ENCODE peak calls at places on chromosomes 11 and 22, in ten cellular contexts. V is fibroblast of lung; Z is astrocyte; U is CD4-positive, alpha-beta T cell; H is A549; P is WERI-Rb-1; R is pancreas; C is CD8-positive, alpha-beta T cell; J is mucosa of descending colon; O is breast epithelium. K is an unnamed sample. For H3K9me3, the result is how much of the 10 kb centered on the place peaks cover.

GRCh38 chr22:43796567-43796966 is 15.5 kb downstream of the EFCAB6 start:
- DNase-seq in V (peak), Z (peak), U (no peak), H (no peak), P (peak), R (no peak), C (no peak), J (no peak), O (no peak), K (no peak)

GRCh38 chr11:110759972-110760381 is 47.7 kb upstream of the ARHGAP20 start:
- DNase-seq in V (peak), Z (peak), U (no peak), H (no peak), P (no peak), R (no peak), C (no peak), J (peak), O (no peak), K (no peak)

GRCh38 chr11:11436715-11437313 is 83.8 kb upstream of the CSNK2A3 start:
- DNase-seq in V (no peak), Z (no peak), U (no peak), H (no peak), P (no peak), R (peak), C (no peak), J (no peak), O (no peak), K (no peak)

GRCh38 chr11:126137146-126137545 is 74.3 kb downstream of the RPUSD4 start:
- DNase-seq in V (no peak), Z (no peak), U (no peak), H (no peak), P (no peak), R (no peak), C (no peak), J (no peak), O (no peak), K (no peak)

GRCh38 chr11:17985517-17985916 is 27.3 kb downstream of the SERGEF start:
- DNase-seq in V (peak), Z (peak), U (no peak), H (no peak), P (no peak), R (peak), C (no peak), J (no peak), O (no peak), K (no peak)

GRCh38 chr11:131688056-131688693 is 317.8 kb downstream of the NTM start:
- DNase-seq in V (peak), Z (peak), U (no peak), H (peak), P (peak), R (peak), C (no peak), J (peak), O (no peak), K (peak)

GRCh38 chr11:40290031-40290650 is 1169.3 kb downstream of the LRRC4C start:
- DNase-seq in V (peak), Z (peak), U (no peak), H (no peak), P (no peak), R (no peak), C (no peak), J (no peak), O (no peak), K (no peak)

GRCh38 chr11:8839957-8840945 is 70.7 kb upstream of the AKIP1 start:
- DNase-seq in V (peak), Z (peak), U (no peak), H (no peak), P (no peak), R (peak), C (no peak), J (peak), O (no peak), K (no peak)

GRCh38 chr22:29061773-29062172 is at the start of gene C22orf31:
- DNase-seq in V (peak), Z (no peak), U (no peak), H (no peak), P (no peak), R (no peak), C (no peak), J (no peak), O (no peak), K (no peak)

GRCh38 chr11:78715639-78716311 is 141.1 kb upstream of the NARS2 start:
- DNase-seq in V (peak), Z (peak), U (no peak), H (peak), P (peak), R (peak), C (no peak), J (peak), O (no peak), K (no peak)

GRCh38 chr22:39532215-39533071 is at the start of gene RPS19BP1:
- DNase-seq in V (peak), Z (peak), U (peak), H (peak), P (peak), R (peak), C (peak), J (peak), O (peak), K (peak)

GRCh38 chr11:134752964-134753804 is 341.1 kb upstream of the B3GAT1 start:
- DNase-seq in V (no peak), Z (no peak), U (no peak), H (no peak), P (no peak), R (no peak), C (no peak), J (no peak), O (no peak), K (no peak)
- H3K9me3 ChIP-seq in V (under half), Z (under half), U (under half), H (under half), P (under half), R (under half), C (under half), J (under half), O (under half), K (under half)

GRCh38 chr11:67117667-67118058 is 1.4 kb upstream of the KDM2A start:
- DNase-seq in V (no peak), Z (no peak), U (peak), H (no peak), P (peak), R (peak), C (peak), J (peak), O (peak), K (peak)

GRCh38 chr11:67119577-67120391 is 721 bp downstream of the KDM2A start:
- DNase-seq in V (no peak), Z (no peak), U (no peak), H (peak), P (no peak), R (peak), C (peak), J (peak), O (no peak), K (peak)

GRCh38 chr11:67118059-67118766 is 850 bp upstream of the KDM2A start:
- DNase-seq in V (peak), Z (no peak), U (peak), H (peak), P (peak), R (peak), C (peak), J (peak), O (peak), K (peak)

GRCh38 chr11:67120456-67120855 is 1.4 kb downstream of the KDM2A start:
- DNase-seq in V (no peak), Z (no peak), U (no peak), H (no peak), P (no peak), R (no peak), C (no peak), J (no peak), O (no peak), K (no peak)

DNA sequence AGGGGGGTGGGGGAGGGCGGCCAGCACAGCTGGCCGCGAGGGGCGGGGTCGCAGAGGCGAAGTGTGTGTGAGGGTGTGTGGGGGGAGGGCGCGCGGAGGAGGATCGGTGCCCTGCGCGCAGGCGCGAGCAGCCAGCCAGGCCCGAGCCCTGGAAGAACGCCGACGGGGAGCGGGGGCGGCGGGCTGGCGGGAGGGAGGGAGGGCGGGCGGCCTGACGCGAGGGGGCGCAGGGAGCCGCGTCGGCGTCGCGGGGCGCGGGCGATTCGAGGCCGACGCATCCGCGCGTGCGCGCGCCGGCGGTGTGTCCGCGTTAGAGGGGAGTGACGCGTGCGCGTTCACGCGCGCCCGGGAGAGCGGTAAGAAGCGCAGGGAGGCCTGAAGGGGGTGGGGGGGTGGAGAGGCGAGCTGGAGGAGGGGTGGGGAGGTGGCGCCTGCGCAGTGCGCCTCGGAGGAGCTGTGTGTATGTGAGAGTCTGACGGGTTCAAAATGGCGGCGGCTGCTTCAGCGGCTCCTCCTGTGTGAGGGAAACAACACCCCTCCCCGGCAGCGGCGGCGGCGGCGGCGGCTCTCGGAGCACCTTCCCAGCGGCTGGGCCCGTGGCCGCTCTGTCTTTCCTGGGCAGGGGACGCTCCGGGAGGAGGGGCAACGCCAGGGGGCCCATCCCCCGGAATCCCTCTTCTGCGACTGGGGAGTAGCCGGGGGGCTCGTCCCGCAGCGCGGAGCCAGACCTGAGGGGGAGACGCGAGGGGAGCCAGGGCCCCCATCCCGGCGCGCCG is at the start of gene KDM2A:
- DNase-seq in V (peak), Z (peak), U (peak), H (peak), P (peak), R (peak), C (peak), J (peak), O (peak), K (peak)
- TF ChIP-seq CTCF in V (no peak), Z (no peak), U (no peak), H (peak), P (peak), R (no peak), C (no peak), J (peak), O (no peak), K (peak)

GRCh38 chr22:46259374-46259773 is 3.8 kb downstream of the PKDREJ start:
- DNase-seq in V (no peak), Z (no peak), U (no peak), H (no peak), P (no peak), R (no peak), C (no peak), J (no peak), O (no peak), K (no peak)
- H3K9me3 ChIP-seq in V (under half), Z (under half), U (under half), H (under half), P (under half), R (under half), C (under half), J (under half), O (under half), K (under half)

GRCh38 chr11:117356126-117356761 is 28.6 kb downstream of the CEP164 start:
- DNase-seq in V (no peak), Z (no peak), U (no peak), H (no peak), P (no peak), R (no peak), C (no peak), J (no peak), O (no peak), K (no peak)
- TF ChIP-seq CTCF in V (no peak), Z (no peak), U (no peak), H (no peak), P (peak), R (no peak), C (no peak), J (no peak), O (no peak), K (no peak)

GRCh38 chr11:99452076-99452475 is 431.3 kb downstream of the CNTN5 start:
- DNase-seq in V (no peak), Z (no peak), U (no peak), H (no peak), P (no peak), R (no peak), C (no peak), J (no peak), O (no peak), K (no peak)

GRCh38 chr11:99446400-99446799 is 425.7 kb downstream of the CNTN5 start:
- DNase-seq in V (no peak), Z (no peak), U (no peak), H (no peak), P (no peak), R (no peak), C (no peak), J (no peak), O (no peak), K (no peak)

DNA sequence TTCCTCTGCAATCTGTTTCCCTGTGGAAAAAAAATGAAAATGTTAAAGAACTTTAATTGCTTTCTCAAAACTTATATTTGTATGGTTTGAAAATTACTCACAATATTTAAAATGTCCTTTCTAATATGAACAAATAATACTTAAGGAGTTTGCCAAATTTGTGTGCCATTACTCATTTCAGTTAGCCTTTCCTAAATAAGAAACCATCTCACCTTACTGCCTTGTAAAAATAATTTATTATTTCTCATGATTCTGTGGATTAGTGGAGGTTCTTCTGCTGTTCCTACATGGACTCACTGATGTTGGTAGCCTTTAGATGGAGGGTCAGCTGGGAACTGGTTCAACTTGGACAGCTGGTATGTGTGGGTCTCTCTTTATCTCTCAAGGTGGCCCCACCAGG is 428.6 kb downstream of the CNTN5 start:
- DNase-seq in V (no peak), Z (no peak), U (no peak), H (no peak), P (no peak), R (no peak), C (no peak), J (no peak), O (no peak), K (no peak)
- H3K9me3 ChIP-seq in V (under half), Z (under half), U (under half), H (under half), P (under half), R (under half), C (under half), J (under half), O (under half), K (under half)

DNA sequence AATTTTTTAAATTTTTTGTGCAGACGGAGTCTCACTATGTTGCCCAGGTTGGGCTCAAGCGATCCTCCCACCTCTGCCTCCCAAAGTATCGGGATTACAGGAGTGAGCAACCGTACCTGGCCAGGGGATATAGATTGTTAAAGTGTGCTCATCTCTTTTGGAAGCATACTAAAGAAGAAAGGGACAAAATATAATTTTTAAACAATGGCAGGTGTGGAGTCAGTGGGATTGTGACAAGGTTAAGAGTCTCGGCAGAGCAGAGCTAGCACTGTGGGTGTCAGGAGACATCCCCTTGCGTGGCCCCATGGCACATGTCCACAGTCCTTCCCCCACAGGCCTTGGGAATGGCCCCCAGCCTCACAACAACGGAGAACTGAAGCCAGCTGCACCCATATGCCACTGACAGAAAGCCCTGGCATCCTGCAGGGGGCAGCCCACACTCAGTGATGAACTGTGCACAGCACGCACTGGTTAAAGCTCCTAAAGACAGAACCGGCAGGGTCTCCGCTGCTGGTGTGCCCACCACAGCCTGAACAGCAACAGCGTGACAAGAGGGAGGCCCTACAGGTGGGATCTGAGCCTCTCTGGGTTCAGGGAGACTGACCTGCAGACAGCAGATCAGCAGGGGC is 29.9 kb downstream of the SERPIND1 start:
- DNase-seq in V (peak), Z (no peak), U (peak), H (peak), P (peak), R (no peak), C (peak), J (peak), O (peak), K (no peak)
- TF ChIP-seq CTCF in V (peak), Z (peak), U (peak), H (peak), P (peak), R (no peak), C (no peak), J (no peak), O (peak), K (peak)

GRCh38 chr22:47842119-47842518 is 1079.7 kb downstream of the TBC1D22A start:
- DNase-seq in V (no peak), Z (no peak), U (no peak), H (no peak), P (peak), R (no peak), C (no peak), J (no peak), O (no peak), K (no peak)
- H3K9me3 ChIP-seq in V (under half), Z (under half), U (under half), H (under half), P (under half), R (under half), C (under half), J (under half), O (under half), K (under half)

DNA sequence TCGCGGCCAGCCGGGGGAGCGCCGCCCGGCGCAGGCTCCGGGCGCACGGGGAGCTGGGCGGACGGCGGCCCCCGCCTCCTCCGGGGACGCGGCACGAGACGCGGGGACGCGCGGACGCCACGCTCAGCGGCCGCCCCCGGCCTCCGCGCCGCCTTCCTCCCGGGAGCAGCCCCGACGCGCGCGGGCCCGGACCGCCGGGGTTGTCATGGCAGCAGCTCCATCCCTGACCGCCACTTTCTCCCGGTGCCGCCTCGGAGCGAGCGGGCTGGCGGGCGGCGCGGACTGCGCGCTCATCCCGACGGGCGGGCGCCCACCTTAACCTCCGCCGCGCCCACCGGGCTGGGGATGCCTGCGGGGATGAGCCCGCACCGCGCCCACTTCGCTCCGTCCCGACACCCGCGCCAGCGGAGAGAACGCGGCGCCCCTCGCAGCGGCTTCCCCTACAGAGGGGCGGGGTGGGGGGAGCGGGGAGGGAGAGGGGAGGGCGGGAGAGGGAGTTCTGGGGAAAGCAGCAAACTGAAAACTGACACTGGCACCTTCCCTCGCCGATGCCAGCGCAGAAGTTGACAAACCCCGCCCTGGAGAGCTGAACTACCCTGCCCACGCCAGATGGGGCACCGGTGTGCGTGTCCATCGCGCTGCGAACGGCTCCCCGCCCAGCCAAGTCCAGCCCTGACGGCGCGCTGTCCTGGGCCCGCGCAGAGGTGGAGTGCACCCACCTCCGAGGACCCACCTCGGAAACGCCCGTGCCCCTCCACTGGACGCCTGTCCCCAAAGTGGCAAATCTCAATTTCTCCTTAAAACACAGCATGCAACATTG is 588.4 kb downstream of the OPCML start:
- DNase-seq in V (peak), Z (no peak), U (no peak), H (no peak), P (no peak), R (no peak), C (no peak), J (no peak), O (no peak), K (peak)
- TF ChIP-seq CTCF in V (no peak), Z (no peak), U (no peak), H (no peak), P (peak), R (no peak), C (no peak), J (no peak), O (no peak), K (no peak)